ENCODE peak calls at places on chromosomes 12 and 14, in ten cellular contexts. M is PC-3, I is endothelial cell of umbilical vein, J is stomach, S is left lung, V is endodermal cell, E is caudate nucleus, W is tibial artery, Z is breast epithelium, D is cardiac muscle cell. N is an unnamed sample.

GRCh38 chr12:47767197-47767724 is 5.8 kb upstream of the SLC48A1 start:
- DNase-seq in Z (no peak), I (peak), D (peak), E (no peak), W (no peak), J (peak), M (peak), S (no peak), V (peak), N (peak)

GRCh38 chr14:20413785-20414117 is 450 bp upstream of the TEP1 start:
- DNase-seq in W (no peak), Z (no peak), M (peak), V (no peak), J (no peak), E (no peak), S (no peak), D (no peak), I (peak), N (no peak)

GRCh38 chr14:102891111-102891510 is 31.4 kb upstream of the AMN start:
- DNase-seq in E (no peak), V (no peak), J (no peak), W (no peak), D (no peak), S (no peak), I (no peak), M (no peak), Z (no peak), N (no peak)

GRCh38 chr14:37129047-37129446 is 43.4 kb downstream of the SLC25A21 start:
- DNase-seq in I (no peak), W (no peak), D (no peak), S (no peak), J (no peak), Z (no peak), E (no peak), V (no peak), M (peak), N (no peak)

GRCh38 chr12:7113389-7113871 is 4.4 kb upstream of the C1RL start:
- DNase-seq in Z (no peak), D (peak), E (no peak), W (peak), V (peak), I (peak), S (peak), J (no peak), M (peak), N (no peak)

GRCh38 chr12:57810450-57810849 is 8.1 kb downstream of the AVIL start:
- DNase-seq in E (no peak), J (no peak), I (no peak), W (no peak), S (no peak), V (no peak), M (peak), Z (no peak), D (peak), N (no peak)

GRCh38 chr12:96368233-96368632 is 32.0 kb downstream of the CDK17 start:
- DNase-seq in I (peak), Z (no peak), S (no peak), V (no peak), W (no peak), D (peak), M (no peak), J (no peak), E (no peak), N (peak)

GRCh38 chr14:92217956-92218355 is 96.2 kb downstream of the CPSF2 start:
- DNase-seq in I (no peak), W (no peak), E (no peak), V (no peak), S (no peak), D (no peak), M (no peak), J (no peak), Z (no peak), N (no peak)

GRCh38 chr12:26435005-26435404 is 239.6 kb downstream of the SSPN start:
- DNase-seq in W (no peak), V (no peak), E (no peak), D (no peak), M (no peak), S (no peak), J (no peak), I (no peak), Z (no peak), N (no peak)

GRCh38 chr12:95336387-95337067 is 118.9 kb downstream of the VEZT start:
- DNase-seq in I (peak), S (peak), D (peak), Z (peak), M (peak), V (peak), E (no peak), J (peak), W (peak), N (peak)

GRCh38 chr12:50110762-50111416 is 1.1 kb upstream of the COX14 start:
- DNase-seq in W (peak), E (no peak), M (peak), V (peak), D (no peak), Z (no peak), J (peak), S (peak), I (no peak), N (no peak)

GRCh38 chr12:53775478-53776145 is 23.8 kb upstream of the CISTR start:
- DNase-seq in M (no peak), V (no peak), S (no peak), I (peak), W (peak), J (peak), E (no peak), Z (no peak), D (no peak), N (no peak)

GRCh38 chr12:47808049-47808448 is 11.7 kb downstream of the HDAC7 start:
- DNase-seq in W (no peak), Z (no peak), J (no peak), I (peak), D (no peak), M (no peak), E (no peak), S (peak), V (no peak), N (no peak)

GRCh38 chr14:32019271-32019670 is 57.8 kb upstream of the ARHGAP5 start:
- DNase-seq in S (no peak), E (no peak), Z (no peak), J (no peak), V (no peak), D (peak), I (no peak), W (no peak), M (no peak), N (no peak)

GRCh38 chr14:92914087-92914656 is 8.8 kb upstream of the CHGA start:
- DNase-seq in V (peak), S (no peak), J (no peak), I (peak), M (peak), D (peak), E (no peak), W (no peak), Z (no peak), N (no peak)

GRCh38 chr14:91119556-91120311 is 5.9 kb downstream of the DGLUCY start:
- DNase-seq in V (no peak), E (no peak), S (no peak), I (peak), W (no peak), Z (no peak), J (peak), D (no peak), M (peak), N (no peak)

GRCh38 chr12:65960820-65961691 is 136.8 kb downstream of the HMGA2 start:
- DNase-seq in S (no peak), V (no peak), Z (no peak), W (no peak), D (no peak), J (no peak), M (no peak), E (no peak), I (peak), N (no peak)

GRCh38 chr14:79161576-79161975 is 991.4 kb downstream of the NRXN3 start:
- DNase-seq in I (peak), J (no peak), S (no peak), Z (no peak), W (no peak), E (no peak), M (no peak), D (peak), V (peak), N (no peak)

GRCh38 chr12:25320123-25321006 is 69.6 kb upstream of the KRAS start:
- DNase-seq in V (no peak), D (no peak), J (no peak), M (no peak), E (no peak), S (no peak), I (no peak), Z (no peak), W (no peak), N (no peak)

GRCh38 chr14:72780771-72781170 is 113.1 kb downstream of the DPF3 start:
- DNase-seq in I (no peak), W (no peak), Z (no peak), S (no peak), D (peak), E (no peak), V (no peak), J (no peak), M (no peak), N (no peak)

GRCh38 chr12:64890873-64891468 is 66.5 kb downstream of the TBC1D30 start:
- DNase-seq in I (peak), S (no peak), W (no peak), M (peak), V (no peak), Z (no peak), D (peak), E (no peak), J (no peak), N (no peak)

GRCh38 chr14:36874396-36875138 is 212.9 kb downstream of the PAX9 start:
- DNase-seq in M (peak), S (no peak), D (no peak), I (no peak), V (no peak), E (no peak), W (no peak), Z (no peak), J (no peak), N (no peak)

GRCh38 chr14:20606190-20606901 is 15.2 kb upstream of the RNASE12 start:
- DNase-seq in J (peak), E (no peak), W (no peak), V (peak), D (peak), S (no peak), Z (no peak), M (peak), I (peak), N (no peak)

GRCh38 chr14:35403085-35403396 is 1.5 kb downstream of the NFKBIA start:
- DNase-seq in S (no peak), E (no peak), Z (no peak), D (peak), J (no peak), M (peak), W (peak), V (peak), I (peak), N (no peak)

GRCh38 chr14:50050171-50050570 is 66.2 kb downstream of the VCPKMT start:
- DNase-seq in I (no peak), M (no peak), E (no peak), S (no peak), Z (no peak), D (no peak), W (no peak), J (no peak), V (no peak), N (no peak)

GRCh38 chr14:61568572-61569011 is 126.7 kb upstream of the HIF1A start:
- DNase-seq in V (peak), I (no peak), D (no peak), E (no peak), S (peak), Z (no peak), J (peak), M (peak), W (no peak), N (no peak)

GRCh38 chr12:94595152-94595551 is 55.2 kb downstream of the TMCC3 start:
- DNase-seq in S (no peak), W (no peak), D (no peak), Z (no peak), M (peak), I (no peak), V (no peak), E (no peak), J (no peak), N (no peak)

GRCh38 chr12:54716284-54716683 is 68.1 kb upstream of the DCD start:
- DNase-seq in W (no peak), J (no peak), I (no peak), D (peak), S (no peak), V (no peak), Z (no peak), M (no peak), E (no peak), N (no peak)

GRCh38 chr14:61569783-61570182 is 125.5 kb upstream of the HIF1A start:
- DNase-seq in E (no peak), Z (no peak), M (peak), I (peak), J (peak), V (peak), D (peak), W (peak), S (peak), N (no peak)

GRCh38 chr14:71240154-71240553 is 332.9 kb downstream of the PCNX1 start:
- DNase-seq in I (no peak), Z (no peak), E (no peak), W (no peak), D (peak), S (no peak), M (no peak), J (no peak), V (no peak), N (no peak)

GRCh38 chr14:57089901-57090300 is 178.8 kb downstream of the EXOC5 start:
- DNase-seq in V (no peak), D (no peak), W (no peak), J (no peak), E (no peak), Z (no peak), M (no peak), S (no peak), I (no peak), N (no peak)

GRCh38 chr12:2683283-2684025 is 111.3 kb upstream of the FKBP4 start:
- DNase-seq in J (no peak), V (no peak), Z (no peak), D (no peak), M (no peak), W (no peak), I (no peak), E (no peak), S (no peak), N (no peak)

GRCh38 chr14:68401320-68401719 is 391.5 kb downstream of the ZFP36L1 start:
- DNase-seq in W (no peak), V (no peak), S (no peak), J (no peak), Z (no peak), I (no peak), E (no peak), M (no peak), D (peak), N (no peak)
- H3K27ac ChIP-seq in W (peak), V (no peak), S (no peak), J (peak), Z (peak), I (no peak), E (no peak), M (no peak), D (no peak), N (no peak)

GRCh38 chr14:76311410-76311758 is 64.6 kb upstream of the ESRRB start:
- DNase-seq in J (no peak), M (no peak), I (no peak), Z (no peak), V (peak), E (no peak), D (no peak), W (peak), S (no peak), N (no peak)

GRCh38 chr14:76314521-76314951 is 61.4 kb upstream of the ESRRB start:
- DNase-seq in I (no peak), M (no peak), S (no peak), W (peak), E (no peak), V (peak), D (no peak), Z (no peak), J (no peak), N (no peak)

GRCh38 chr14:76312821-76313220 is 63.1 kb upstream of the ESRRB start:
- DNase-seq in D (no peak), I (no peak), S (no peak), E (no peak), M (no peak), Z (no peak), W (peak), V (peak), J (no peak), N (no peak)

GRCh38 chr14:76313303-76313702 is 62.6 kb upstream of the ESRRB start:
- DNase-seq in W (peak), J (no peak), V (no peak), S (no peak), Z (no peak), M (no peak), I (no peak), D (no peak), E (no peak), N (no peak)

GRCh38 chr14:76313861-76314260 is 62.1 kb upstream of the ESRRB start:
- DNase-seq in I (no peak), V (no peak), W (no peak), J (no peak), D (no peak), Z (no peak), S (no peak), E (no peak), M (no peak), N (no peak)
- H3K27ac ChIP-seq in I (no peak), V (no peak), W (no peak), J (no peak), D (no peak), Z (no peak), S (no peak), E (no peak), M (no peak), N (no peak)

DNA sequence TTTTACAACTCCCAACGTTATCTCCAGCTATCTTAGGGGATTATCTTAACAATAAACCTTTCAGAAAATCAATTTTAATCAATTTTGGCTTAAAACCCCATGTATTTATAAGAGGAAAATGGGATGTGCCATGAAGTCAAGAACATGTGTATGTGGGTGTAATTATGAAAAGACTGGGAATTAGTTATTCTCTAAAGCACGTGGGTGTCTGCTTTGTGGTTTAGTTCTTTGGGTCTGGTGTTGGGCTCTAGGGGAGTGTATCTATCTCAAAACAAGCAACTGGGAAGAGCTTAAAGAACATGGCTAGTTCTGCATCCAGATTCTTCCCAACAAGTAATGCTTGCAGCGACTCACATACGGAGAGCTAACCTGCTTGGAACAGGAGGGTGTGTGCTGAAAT is 40.1 kb upstream of the MAX start:
- DNase-seq in V (no peak), I (no peak), M (no peak), W (no peak), D (no peak), E (no peak), S (no peak), J (no peak), Z (no peak), N (no peak)
- H3K27ac ChIP-seq in V (no peak), I (no peak), M (no peak), W (no peak), D (no peak), E (no peak), S (no peak), J (no peak), Z (no peak), N (no peak)

DNA sequence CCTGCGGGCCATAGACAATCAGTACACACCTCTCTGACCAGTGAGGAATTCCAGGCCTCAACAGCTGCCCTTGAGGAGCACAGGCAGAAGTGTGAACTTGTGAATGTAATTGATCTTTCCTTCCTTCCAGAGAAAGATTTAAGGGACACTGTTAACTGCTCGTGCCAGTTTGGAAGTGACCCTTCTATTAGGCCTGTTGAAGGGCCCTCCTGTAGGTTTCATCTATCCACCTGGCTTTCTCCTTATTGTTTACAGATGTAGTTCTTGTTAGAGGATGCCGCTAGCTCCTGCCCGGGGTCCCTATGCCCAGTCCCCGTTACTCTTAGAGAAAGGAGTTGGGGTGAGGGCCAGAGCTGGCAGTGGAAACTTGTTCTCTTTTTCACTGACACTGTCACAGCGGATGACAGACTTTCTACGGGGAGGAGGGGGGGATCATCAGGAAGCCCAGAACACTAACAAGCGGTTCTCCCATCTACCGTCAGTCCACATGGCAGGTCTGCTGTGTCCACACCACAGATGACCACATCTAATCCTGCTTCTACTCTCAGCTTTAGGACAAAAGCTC is 42.6 kb downstream of the SH2B3 start:
- DNase-seq in J (peak), D (no peak), V (peak), Z (no peak), E (no peak), S (no peak), W (peak), M (no peak), I (no peak), N (no peak)
- H3K27ac ChIP-seq in J (peak), D (no peak), V (no peak), Z (peak), E (no peak), S (no peak), W (no peak), M (no peak), I (no peak), N (no peak)

GRCh38 chr14:65170768-65171251 is 68.5 kb upstream of the MAX start:
- DNase-seq in M (peak), D (peak), I (peak), V (peak), E (no peak), W (no peak), S (no peak), Z (no peak), J (no peak), N (peak)

GRCh38 chr14:65169351-65169750 is 67.0 kb upstream of the MAX start:
- DNase-seq in M (no peak), E (no peak), J (no peak), I (no peak), V (no peak), W (no peak), D (peak), S (no peak), Z (no peak), N (no peak)

GRCh38 chr14:65167072-65167645 is 64.8 kb upstream of the MAX start:
- DNase-seq in E (no peak), Z (no peak), V (no peak), J (no peak), M (no peak), W (no peak), I (no peak), S (no peak), D (no peak), N (no peak)

GRCh38 chr14:65170318-65170717 is 68.0 kb upstream of the MAX start:
- DNase-seq in V (no peak), M (no peak), Z (no peak), E (no peak), J (no peak), I (no peak), S (no peak), D (no peak), W (no peak), N (no peak)

DNA sequence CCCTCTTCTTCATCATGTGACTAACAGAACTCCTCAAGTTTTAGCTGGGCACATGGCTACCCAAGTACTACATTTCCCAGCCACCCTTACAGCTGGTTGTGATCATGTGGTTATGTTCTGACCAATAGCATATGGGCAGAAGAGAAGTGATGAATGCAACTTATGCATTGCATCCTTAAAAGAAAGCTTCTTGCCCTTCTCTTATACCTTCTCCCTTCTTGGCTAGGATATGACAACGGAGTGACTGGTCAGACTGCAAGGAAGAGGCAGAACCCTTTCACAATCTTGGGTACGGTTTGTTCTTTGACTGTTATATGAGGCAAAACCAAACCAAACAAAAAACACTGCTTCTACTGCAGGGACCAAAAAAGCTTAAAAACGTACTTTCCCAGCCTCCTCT is 66.5 kb upstream of the MAX start:
- DNase-seq in V (no peak), E (no peak), J (no peak), S (no peak), D (peak), Z (no peak), W (no peak), I (no peak), M (peak), N (no peak)
- H3K27ac ChIP-seq in V (no peak), E (peak), J (peak), S (peak), D (no peak), Z (no peak), W (no peak), I (no peak), M (no peak), N (peak)

GRCh38 chr14:88639221-88639620 is 76.4 kb downstream of the ZC3H14 start:
- DNase-seq in M (no peak), S (no peak), W (no peak), V (no peak), E (no peak), D (no peak), I (no peak), Z (no peak), J (no peak), N (no peak)
- H3K27ac ChIP-seq in M (no peak), S (no peak), W (no peak), V (no peak), E (no peak), D (no peak), I (no peak), Z (no peak), J (no peak), N (no peak)

N was measured in substantia nigra.